ENCODE peak calls at places on chromosomes 5 and 9, in four cellular contexts. A is K562, S is HepG2, M is GM12878. O is an unnamed sample.

GRCh38 chr9:134554011-134554749 is 87.4 kb upstream of the COL5A1 start:
- DNase-seq in A (no peak), S (no peak), M (no peak), O (peak)

GRCh38 chr9:78122631-78123030 is 91.0 kb upstream of the GNAQ start:
- DNase-seq in A (no peak), S (no peak), M (no peak), O (no peak)

GRCh38 chr9:76996700-76997099 is 22.8 kb upstream of the FOXB2 start:
- DNase-seq in A (no peak), S (peak), M (no peak), O (peak)

GRCh38 chr5:129945031-129945430 is 40.8 kb downstream of the CHSY3 start:
- DNase-seq in A (no peak), S (no peak), M (no peak), O (no peak)

GRCh38 chr9:99052849-99053715 is 51.8 kb upstream of the TGFBR1 start:
- DNase-seq in A (no peak), S (no peak), M (no peak), O (no peak)

GRCh38 chr9:113026200-113026599 is 14.2 kb upstream of the ZNF883 start:
- DNase-seq in A (no peak), S (no peak), M (no peak), O (no peak)

GRCh38 chr5:74919487-74919886 is 53.3 kb upstream of the FAM169A start:
- DNase-seq in A (peak), S (peak), M (no peak), O (no peak)

GRCh38 chr5:3612561-3613175 is 17.0 kb downstream of the IRX1 start:
- DNase-seq in A (no peak), S (no peak), M (no peak), O (no peak)

GRCh38 chr5:16805478-16805877 is 130.6 kb downstream of the MYO10 start:
- DNase-seq in A (no peak), S (no peak), M (no peak), O (no peak)

GRCh38 chr5:961711-962240 is 46.8 kb upstream of the NKD2 start:
- DNase-seq in A (no peak), S (no peak), M (no peak), O (no peak)

GRCh38 chr9:114606597-114607207 is 4.4 kb upstream of the TMEM268 start:
- DNase-seq in A (no peak), S (no peak), M (no peak), O (no peak)

GRCh38 chr9:115551396-115551795 is 433.4 kb upstream of the TNC start:
- DNase-seq in A (no peak), S (no peak), M (no peak), O (no peak)

GRCh38 chr5:121949885-121950284 is 11.9 kb upstream of the SRFBP1 start:
- DNase-seq in A (peak), S (peak), M (no peak), O (peak)
- TF ChIP-seq CTCF in A (peak), S (peak), M (peak), O (peak)

GRCh38 chr5:178237431-178238312 is 5.1 kb upstream of the PHYKPL start:
- DNase-seq in A (no peak), S (no peak), M (no peak), O (no peak)
- TF ChIP-seq CBFB in A (no peak), S (no peak), M (no peak), O (no peak)

GRCh38 chr5:40776658-40776977 is 20.9 kb upstream of the TTC33 start:
- DNase-seq in A (no peak), S (no peak), M (no peak), O (no peak)
- TF ChIP-seq CTCF in A (no peak), S (no peak), M (no peak), O (no peak)

GRCh38 chr9:127720031-127720864 is 4.4 kb downstream of the TTC16 start:
- DNase-seq in A (no peak), S (no peak), M (no peak), O (no peak)

GRCh38 chr9:127722055-127722454 is 6.2 kb downstream of the TTC16 start:
- DNase-seq in A (no peak), S (no peak), M (no peak), O (no peak)

GRCh38 chr9:127723013-127723412 is 7.1 kb downstream of the TTC16 start:
- DNase-seq in A (no peak), S (no peak), M (no peak), O (no peak)

GRCh38 chr9:127721391-127721821 is 5.5 kb downstream of the TTC16 start:
- DNase-seq in A (no peak), S (no peak), M (no peak), O (no peak)

GRCh38 chr9:127720865-127721227 is 5.0 kb downstream of the TTC16 start:
- DNase-seq in A (no peak), S (no peak), M (no peak), O (no peak)
- TF ChIP-seq CBFB in A (no peak), S (no peak), M (no peak), O (no peak)

DNA sequence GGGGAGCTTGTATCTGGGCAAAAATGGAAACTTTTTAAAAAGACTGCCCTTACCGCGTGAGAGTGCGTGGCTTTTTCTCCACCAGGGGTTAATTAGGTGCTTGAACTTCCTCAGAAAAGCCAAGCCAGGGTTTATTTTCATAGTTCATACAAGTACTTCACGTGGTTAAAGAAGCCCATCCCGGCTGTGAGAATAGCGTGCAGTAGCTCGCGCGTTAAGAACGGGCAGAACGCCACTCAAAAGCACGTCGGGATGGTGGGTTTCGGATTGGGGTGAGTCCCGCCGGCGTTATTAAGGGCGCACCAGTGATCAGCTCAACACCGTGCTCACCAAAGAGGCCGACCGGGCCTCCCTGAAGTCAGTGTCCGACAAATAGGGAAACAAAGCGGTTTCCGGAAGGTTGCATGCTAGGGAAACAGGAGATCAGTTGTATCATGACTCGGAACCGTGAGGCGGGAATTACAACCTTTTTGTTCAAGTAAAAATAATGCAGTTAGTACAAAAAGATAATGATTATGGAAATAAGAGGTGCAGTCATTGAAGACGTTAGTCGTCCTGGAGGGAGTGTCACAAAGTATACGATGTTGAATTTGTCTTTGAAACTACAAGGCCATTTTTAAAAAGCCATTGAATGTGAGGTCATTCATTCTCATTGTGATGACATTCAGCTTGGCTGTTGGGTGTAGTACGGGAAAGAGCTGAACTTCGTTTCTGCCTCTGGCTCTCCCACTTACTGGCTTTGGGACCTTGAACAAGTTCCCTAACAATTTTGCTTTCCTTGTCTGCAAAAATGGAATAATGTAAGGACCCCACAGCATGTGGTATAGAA is 941 bp downstream of the SETD9 start:
- DNase-seq in A (no peak), S (peak), M (no peak), O (peak)
- TF ChIP-seq CTCF in A (no peak), S (no peak), M (no peak), O (no peak)

O was measured in WTC11.